ENCODE peak calls at places on chromosomes 6 and 20, in five cellular contexts. One of them, this sample, is unnamed.

GRCh38 chr6:36755435-36756348 is 58.1 kb downstream of the RAB44 start:
- DNase-seq in esophagus squamous epithelium: no peak
- DNase-seq in OCI-LY7: peak
- DNase-seq in cardiac fibroblast: peak
- DNase-seq in CD8-positive, alpha-beta T cell: peak
- DNase-seq in this sample: peak

GRCh38 chr6:33817520-33817919 is 13.7 kb upstream of the MLN start:
- DNase-seq in CD8-positive, alpha-beta T cell: no peak
- DNase-seq in cardiac fibroblast: no peak
- DNase-seq in esophagus squamous epithelium: no peak
- DNase-seq in OCI-LY7: no peak
- DNase-seq in this sample: no peak

GRCh38 chr20:36273414-36274247 is 32.5 kb upstream of the DLGAP4 start:
- DNase-seq in esophagus squamous epithelium: no peak
- DNase-seq in CD8-positive, alpha-beta T cell: no peak
- DNase-seq in cardiac fibroblast: peak
- DNase-seq in OCI-LY7: peak
- DNase-seq in this sample: no peak

GRCh38 chr20:62607366-62608217 is 34.7 kb upstream of the SLCO4A1 start:
- DNase-seq in OCI-LY7: no peak
- DNase-seq in cardiac fibroblast: no peak
- DNase-seq in CD8-positive, alpha-beta T cell: no peak
- DNase-seq in esophagus squamous epithelium: no peak
- DNase-seq in this sample: no peak

GRCh38 chr6:108174371-108175175 is 8.8 kb downstream of the NR2E1 start:
- DNase-seq in esophagus squamous epithelium: no peak
- DNase-seq in OCI-LY7: no peak
- DNase-seq in cardiac fibroblast: peak
- DNase-seq in CD8-positive, alpha-beta T cell: no peak
- DNase-seq in this sample: no peak

GRCh38 chr6:30326446-30327231 is at the start of gene TRIM39:
- DNase-seq in esophagus squamous epithelium: peak
- DNase-seq in cardiac fibroblast: peak
- DNase-seq in CD8-positive, alpha-beta T cell: peak
- DNase-seq in OCI-LY7: peak
- DNase-seq in this sample: peak

GRCh38 chr20:45258669-45259068 is 4.3 kb upstream of the SLPI start:
- DNase-seq in OCI-LY7: no peak
- DNase-seq in esophagus squamous epithelium: no peak
- DNase-seq in CD8-positive, alpha-beta T cell: no peak
- DNase-seq in cardiac fibroblast: no peak
- DNase-seq in this sample: no peak

GRCh38 chr6:169234634-169235033 is 19.0 kb downstream of the THBS2 start:
- DNase-seq in OCI-LY7: no peak
- DNase-seq in CD8-positive, alpha-beta T cell: no peak
- DNase-seq in cardiac fibroblast: no peak
- DNase-seq in esophagus squamous epithelium: no peak
- DNase-seq in this sample: no peak

GRCh38 chr6:105459049-105459448 is 56.2 kb upstream of the PREP start:
- DNase-seq in esophagus squamous epithelium: no peak
- DNase-seq in OCI-LY7: no peak
- DNase-seq in CD8-positive, alpha-beta T cell: no peak
- DNase-seq in cardiac fibroblast: peak
- DNase-seq in this sample: peak

GRCh38 chr6:73984851-73985250 is 288.8 kb downstream of the CD109 start:
- DNase-seq in esophagus squamous epithelium: no peak
- DNase-seq in CD8-positive, alpha-beta T cell: no peak
- DNase-seq in cardiac fibroblast: no peak
- DNase-seq in OCI-LY7: no peak
- DNase-seq in this sample: no peak

DNA sequence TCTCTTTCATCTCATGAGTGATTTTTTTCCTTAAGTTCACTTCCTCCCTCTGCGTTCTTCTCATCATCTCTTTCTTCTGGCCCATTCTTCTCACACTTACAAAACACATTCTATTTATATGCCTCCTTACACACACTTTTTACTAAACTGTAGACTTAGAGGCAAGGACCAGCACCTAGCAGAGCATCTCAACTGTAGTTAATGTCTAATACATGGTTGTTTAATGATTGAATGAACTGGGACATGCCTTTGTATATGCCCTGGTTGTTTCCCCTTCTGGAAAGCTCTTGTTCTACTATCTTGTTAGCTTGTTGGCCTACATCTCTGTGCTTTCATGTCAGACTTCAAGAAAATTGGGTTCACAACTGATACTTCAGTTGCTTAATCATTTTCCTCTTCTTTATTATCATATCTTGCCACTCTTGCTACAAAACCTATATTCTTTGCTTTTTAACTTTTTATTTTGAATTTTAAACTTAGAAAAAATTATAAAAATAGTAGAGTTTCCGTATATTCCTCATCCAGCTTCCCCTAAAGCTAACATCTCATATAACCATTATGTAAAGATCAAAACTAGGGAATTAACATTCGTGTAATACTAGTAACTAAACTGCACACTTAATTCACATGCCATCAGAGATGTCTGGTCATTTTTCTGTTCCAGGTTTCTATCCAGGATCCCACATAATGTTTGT is 9.0 kb downstream of the CTNNBL1 start:
- DNase-seq in OCI-LY7: no peak
- DNase-seq in CD8-positive, alpha-beta T cell: no peak
- DNase-seq in cardiac fibroblast: no peak
- DNase-seq in esophagus squamous epithelium: no peak
- DNase-seq in this sample: no peak
- H3K4me3 ChIP-seq in OCI-LY7: no peak
- H3K4me3 ChIP-seq in CD8-positive, alpha-beta T cell: no peak
- H3K4me3 ChIP-seq in cardiac fibroblast: no peak
- H3K4me3 ChIP-seq in esophagus squamous epithelium: no peak
- H3K4me3 ChIP-seq in this sample: no peak

DNA sequence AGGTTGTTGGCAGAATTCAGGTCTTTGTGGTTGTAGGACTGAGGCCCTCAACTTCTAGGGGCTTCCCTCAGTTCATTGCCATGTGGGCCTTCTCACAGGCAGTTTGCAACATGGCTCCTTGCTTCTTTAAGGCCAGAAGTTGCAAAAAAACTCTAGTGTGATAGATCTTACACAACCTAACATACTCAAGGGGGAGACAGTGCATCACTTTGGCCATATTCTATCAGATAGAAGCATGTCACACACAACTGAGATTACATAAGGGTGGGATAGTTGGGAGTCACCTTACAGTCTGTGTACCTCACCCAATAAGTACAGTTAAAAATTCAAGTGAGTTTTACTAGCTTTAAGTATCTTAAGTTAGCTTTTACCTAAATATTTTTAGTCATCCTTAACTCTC is 1.6 kb downstream of the SIRPD start:
- DNase-seq in esophagus squamous epithelium: no peak
- DNase-seq in cardiac fibroblast: no peak
- DNase-seq in OCI-LY7: no peak
- DNase-seq in CD8-positive, alpha-beta T cell: no peak
- DNase-seq in this sample: no peak
- TF ChIP-seq CTCF in esophagus squamous epithelium: no peak
- TF ChIP-seq CTCF in cardiac fibroblast: no peak
- TF ChIP-seq CTCF in OCI-LY7: no peak
- TF ChIP-seq CTCF in CD8-positive, alpha-beta T cell: peak
- TF ChIP-seq CTCF in this sample: no peak

GRCh38 chr6:293185-294174 is 1.2 kb downstream of the DUSP22 start:
- DNase-seq in esophagus squamous epithelium: no peak
- DNase-seq in cardiac fibroblast: peak
- DNase-seq in OCI-LY7: peak
- DNase-seq in CD8-positive, alpha-beta T cell: peak
- DNase-seq in this sample: no peak
- H3K4me3 ChIP-seq in esophagus squamous epithelium: peak
- H3K4me3 ChIP-seq in cardiac fibroblast: peak
- H3K4me3 ChIP-seq in OCI-LY7: peak
- H3K4me3 ChIP-seq in CD8-positive, alpha-beta T cell: peak
- H3K4me3 ChIP-seq in this sample: peak

GRCh38 chr20:23103284-23104018 is 17.3 kb upstream of the CD93 start:
- DNase-seq in OCI-LY7: no peak
- DNase-seq in CD8-positive, alpha-beta T cell: no peak
- DNase-seq in esophagus squamous epithelium: no peak
- DNase-seq in cardiac fibroblast: peak
- DNase-seq in this sample: no peak

GRCh38 chr20:23101696-23102095 is 15.6 kb upstream of the CD93 start:
- DNase-seq in esophagus squamous epithelium: no peak
- DNase-seq in CD8-positive, alpha-beta T cell: no peak
- DNase-seq in OCI-LY7: no peak
- DNase-seq in cardiac fibroblast: no peak
- DNase-seq in this sample: no peak

GRCh38 chr20:23108871-23109270 is 22.7 kb upstream of the CD93 start:
- DNase-seq in cardiac fibroblast: no peak
- DNase-seq in esophagus squamous epithelium: no peak
- DNase-seq in CD8-positive, alpha-beta T cell: no peak
- DNase-seq in OCI-LY7: no peak
- DNase-seq in this sample: no peak

GRCh38 chr20:23105193-23105592 is 19.1 kb upstream of the CD93 start:
- DNase-seq in OCI-LY7: no peak
- DNase-seq in cardiac fibroblast: no peak
- DNase-seq in CD8-positive, alpha-beta T cell: no peak
- DNase-seq in esophagus squamous epithelium: no peak
- DNase-seq in this sample: no peak

GRCh38 chr20:23106271-23106851 is 20.2 kb upstream of the CD93 start:
- DNase-seq in CD8-positive, alpha-beta T cell: no peak
- DNase-seq in OCI-LY7: no peak
- DNase-seq in cardiac fibroblast: peak
- DNase-seq in esophagus squamous epithelium: no peak
- DNase-seq in this sample: no peak
- TF ChIP-seq CTCF in CD8-positive, alpha-beta T cell: no peak
- TF ChIP-seq CTCF in OCI-LY7: no peak
- TF ChIP-seq CTCF in cardiac fibroblast: peak
- TF ChIP-seq CTCF in esophagus squamous epithelium: peak
- TF ChIP-seq CTCF in this sample: no peak

GRCh38 chr20:58855506-58856314 is 3.2 kb downstream of the GNAS start:
- DNase-seq in CD8-positive, alpha-beta T cell: no peak
- DNase-seq in cardiac fibroblast: no peak
- DNase-seq in OCI-LY7: no peak
- DNase-seq in esophagus squamous epithelium: no peak
- DNase-seq in this sample: no peak
- H3K4me3 ChIP-seq in CD8-positive, alpha-beta T cell: no peak
- H3K4me3 ChIP-seq in cardiac fibroblast: no peak
- H3K4me3 ChIP-seq in OCI-LY7: no peak
- H3K4me3 ChIP-seq in esophagus squamous epithelium: peak
- H3K4me3 ChIP-seq in this sample: no peak

DNA sequence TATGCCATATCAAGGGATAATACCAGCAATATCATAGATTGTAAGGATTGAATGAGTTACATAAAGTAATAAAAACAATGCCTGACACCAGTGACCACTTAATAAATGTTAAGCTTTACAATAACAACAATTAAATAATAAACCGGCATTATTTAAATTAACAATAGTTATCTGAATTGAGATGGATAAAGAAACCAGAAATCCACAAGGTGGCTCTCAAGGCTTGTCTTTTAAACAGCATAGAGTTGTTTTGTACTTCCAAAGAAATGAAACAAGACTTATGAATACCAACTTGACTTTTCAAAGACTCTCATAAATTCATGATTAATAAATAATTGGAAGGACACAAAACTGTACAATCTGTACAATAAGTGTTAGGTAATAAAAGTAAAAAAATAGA is 203.1 kb downstream of the ASCC3 start:
- DNase-seq in OCI-LY7: no peak
- DNase-seq in esophagus squamous epithelium: no peak
- DNase-seq in CD8-positive, alpha-beta T cell: no peak
- DNase-seq in cardiac fibroblast: peak
- DNase-seq in this sample: no peak
- TF ChIP-seq CTCF in OCI-LY7: peak
- TF ChIP-seq CTCF in esophagus squamous epithelium: no peak
- TF ChIP-seq CTCF in CD8-positive, alpha-beta T cell: no peak
- TF ChIP-seq CTCF in cardiac fibroblast: no peak
- TF ChIP-seq CTCF in this sample: no peak

DNA sequence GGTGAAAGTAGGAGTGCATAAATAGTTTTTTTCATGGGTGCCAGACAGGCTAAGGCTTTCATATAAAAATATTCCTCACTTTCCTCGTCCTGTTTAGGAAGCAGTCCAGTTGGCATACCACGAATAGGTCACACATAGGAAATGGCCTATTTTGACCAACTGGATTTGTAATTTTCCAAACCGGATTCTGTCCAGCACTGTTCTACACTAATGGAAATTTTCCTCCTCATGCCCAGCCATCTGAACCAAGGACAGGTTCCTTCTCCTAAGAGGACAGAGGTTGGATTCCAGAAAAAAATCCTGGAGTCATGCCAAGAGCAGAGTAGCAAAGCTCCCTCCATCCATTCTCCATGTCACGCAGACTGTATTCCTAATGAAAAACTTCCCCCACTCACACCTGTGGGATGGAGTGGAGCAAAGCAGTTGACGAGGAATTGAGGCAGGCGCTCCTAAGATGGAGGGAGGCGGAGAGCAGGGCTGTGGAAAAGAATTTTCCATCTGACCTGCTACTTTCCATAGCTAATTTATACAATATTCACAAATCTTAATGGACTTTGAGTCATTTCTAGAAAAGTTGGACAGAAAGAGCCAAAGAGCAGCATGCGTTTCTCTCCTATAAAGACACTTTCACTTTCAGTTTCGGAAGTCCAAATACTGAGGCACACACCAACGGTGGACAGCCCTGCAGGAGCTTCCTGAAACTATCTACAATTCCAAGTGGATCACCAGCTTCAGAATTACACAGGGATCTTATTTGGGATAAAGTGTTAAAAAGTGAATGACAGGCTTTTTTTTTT is 43.3 kb downstream of the PANK2 start:
- DNase-seq in cardiac fibroblast: peak
- DNase-seq in esophagus squamous epithelium: no peak
- DNase-seq in CD8-positive, alpha-beta T cell: no peak
- DNase-seq in OCI-LY7: no peak
- DNase-seq in this sample: no peak
- H3K4me3 ChIP-seq in cardiac fibroblast: peak
- H3K4me3 ChIP-seq in esophagus squamous epithelium: peak
- H3K4me3 ChIP-seq in CD8-positive, alpha-beta T cell: peak
- H3K4me3 ChIP-seq in OCI-LY7: no peak
- H3K4me3 ChIP-seq in this sample: no peak

GRCh38 chr6:127808118-127808517 is 92.7 kb downstream of the THEMIS start:
- DNase-seq in cardiac fibroblast: no peak
- DNase-seq in esophagus squamous epithelium: no peak
- DNase-seq in OCI-LY7: no peak
- DNase-seq in CD8-positive, alpha-beta T cell: no peak
- DNase-seq in this sample: no peak
- TF ChIP-seq CTCF in cardiac fibroblast: no peak
- TF ChIP-seq CTCF in esophagus squamous epithelium: no peak
- TF ChIP-seq CTCF in OCI-LY7: no peak
- TF ChIP-seq CTCF in CD8-positive, alpha-beta T cell: no peak
- TF ChIP-seq CTCF in this sample: no peak